ENCODE peak calls at places on chromosomes 11 and 22, in four cellular contexts. P is K562, M is HepG2, S is H1. F is an unnamed sample.

GRCh38 chr22:33539902-33540751 is 380.1 kb downstream of the LARGE1 start:
- DNase-seq in P (no peak), M (peak; percentile 100), S (no peak), F (no peak)

GRCh38 chr11:48034926-48035876 is 54.8 kb downstream of the PTPRJ start:
- DNase-seq in P (no peak), M (no peak), S (no peak), F (no peak)

GRCh38 chr22:37242395-37242918 is 1.6 kb downstream of the RAC2 start:
- DNase-seq in P (peak; percentile 89), M (no peak), S (no peak), F (no peak)

GRCh38 chr11:64007160-64007628 is 21.0 kb downstream of the OTUB1 start:
- DNase-seq in P (peak; percentile 39), M (no peak), S (peak; percentile 73), F (peak; percentile 72)

GRCh38 chr11:126305699-126306098 is 1.8 kb downstream of the DCPS start:
- DNase-seq in P (no peak), M (no peak), S (no peak), F (no peak)

GRCh38 chr11:128904872-128905344 is 13.8 kb downstream of the KCNJ5 start:
- DNase-seq in P (peak; percentile 18), M (no peak), S (peak; percentile 67), F (peak; percentile 44)

GRCh38 chr22:49439373-49439772 is 388.3 kb downstream of the BRD1 start:
- DNase-seq in P (peak; percentile 21), M (no peak), S (no peak), F (no peak)

GRCh38 chr11:8192016-8192895 is 23.4 kb upstream of the RIC3 start:
- DNase-seq in P (peak; percentile 72), M (peak; percentile 45), S (peak; percentile 88), F (peak; percentile 88)

GRCh38 chr22:31329453-31330215 is 16.5 kb downstream of the PATZ1 start:
- DNase-seq in P (no peak), M (no peak), S (no peak), F (no peak)

GRCh38 chr22:36453266-36453607 is 28.2 kb downstream of the TXN2 start:
- DNase-seq in P (no peak), M (no peak), S (no peak), F (no peak)

DNA sequence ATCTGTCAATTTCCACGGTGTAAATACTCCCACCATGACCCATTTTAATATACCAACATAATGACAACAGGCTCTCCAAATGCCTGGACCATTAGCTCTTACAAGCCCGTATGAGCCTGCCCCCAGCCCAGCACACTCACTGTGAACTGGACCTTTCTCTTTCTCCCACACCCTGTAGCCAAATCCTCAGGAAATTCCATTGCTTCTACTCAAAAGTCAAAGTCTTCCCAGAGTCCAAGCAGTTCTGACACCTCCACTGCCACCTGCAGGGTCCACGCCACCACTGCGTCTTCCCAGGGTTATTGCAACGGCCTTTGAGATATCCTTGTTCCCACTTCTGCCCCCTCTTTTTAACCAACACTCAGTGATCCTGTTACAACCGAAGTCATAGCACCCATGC is 110.1 kb upstream of the ASPHD2 start:
- DNase-seq in P (peak; percentile 12), M (peak; percentile 13), S (no peak), F (peak; percentile 83)
- TF ChIP-seq CREB1 in P (no peak), M (no peak), S (no peak), F (no peak)

DNA sequence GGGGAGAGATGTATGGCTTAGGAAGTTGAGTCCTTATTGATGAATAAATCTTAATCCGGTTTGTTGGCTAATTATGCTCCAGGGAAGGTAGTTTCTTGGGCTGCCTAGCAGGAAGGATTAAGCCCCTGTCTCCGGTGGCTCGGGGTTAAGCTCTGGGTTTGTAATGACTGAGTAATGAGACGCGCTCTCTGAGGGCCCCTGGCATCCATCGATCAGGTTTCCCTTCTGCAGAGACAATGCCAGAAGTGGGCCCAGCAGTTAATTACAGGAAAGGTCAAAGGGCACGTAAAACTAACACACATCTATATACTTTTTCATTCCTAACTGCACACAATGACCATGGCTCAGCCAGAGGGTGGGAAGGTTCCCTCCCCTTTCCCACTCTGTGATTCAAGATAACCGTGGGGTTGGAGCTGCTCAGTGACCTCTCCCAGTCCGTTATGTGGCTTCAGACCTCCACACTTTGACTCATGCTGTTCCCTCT is 16.8 kb downstream of the SCUBE1 start:
- DNase-seq in P (no peak), M (no peak), S (no peak), F (no peak)
- TF ChIP-seq CREB1 in P (no peak), M (no peak), S (no peak), F (no peak)

GRCh38 chr22:48075604-48076400 is 1313.4 kb downstream of the TBC1D22A start:
- DNase-seq in P (no peak), M (no peak), S (no peak), F (no peak)
- TF ChIP-seq CREB1 in P (no peak), M (no peak), S (no peak), F (no peak)

GRCh38 chr11:93605638-93606037 is 55.8 kb upstream of the CEP295 start:
- DNase-seq in P (no peak), M (no peak), S (no peak), F (no peak)
- TF ChIP-seq CREB1 in P (no peak), M (no peak), S (no peak), F (no peak)

DNA sequence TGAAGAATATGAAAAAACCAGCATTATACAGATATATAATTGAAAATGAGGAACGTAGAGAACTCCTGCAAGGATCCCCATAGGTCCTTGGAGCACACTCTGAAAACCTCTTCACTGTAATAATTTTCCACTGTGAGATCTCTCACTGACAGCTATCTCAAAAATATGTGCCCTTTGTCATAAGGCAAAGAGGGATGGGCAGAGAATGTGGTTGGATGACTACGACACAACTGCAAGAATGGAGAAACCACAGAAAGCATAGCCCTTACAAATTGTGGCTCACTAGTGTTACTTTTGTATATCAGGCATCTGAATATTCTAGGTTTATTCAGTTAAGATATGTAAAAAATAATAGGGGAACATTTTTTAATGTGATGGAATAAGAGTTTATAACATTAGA is 7.9 kb upstream of the CTSC start:
- DNase-seq in P (no peak), M (no peak), S (no peak), F (no peak)
- TF ChIP-seq CREB1 in P (no peak), M (no peak), S (no peak), F (no peak)

DNA sequence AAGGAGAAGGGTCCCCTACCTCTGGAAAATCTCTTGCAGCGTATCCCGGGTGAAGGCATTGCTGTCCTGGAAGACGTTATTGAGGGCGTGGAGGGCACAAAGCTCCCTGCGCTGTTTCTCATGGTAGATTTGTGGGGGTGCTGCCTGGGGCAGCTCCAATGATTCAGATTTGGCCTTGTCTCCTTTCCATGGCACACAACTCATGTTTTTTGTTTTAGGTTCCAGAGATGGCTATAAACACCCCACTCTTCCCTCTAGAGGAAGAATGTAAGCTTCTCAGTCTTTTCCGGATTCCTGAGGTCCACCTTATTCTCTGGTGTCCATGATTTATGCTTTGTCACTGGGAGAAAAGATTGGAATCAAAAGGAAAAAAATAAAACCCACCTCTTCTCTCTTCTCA is 959 bp downstream of the JOSD1 start:
- DNase-seq in P (no peak), M (peak; percentile 21), S (no peak), F (no peak)
- TF ChIP-seq CREB1 in P (no peak), M (no peak), S (no peak), F (no peak)

DNA sequence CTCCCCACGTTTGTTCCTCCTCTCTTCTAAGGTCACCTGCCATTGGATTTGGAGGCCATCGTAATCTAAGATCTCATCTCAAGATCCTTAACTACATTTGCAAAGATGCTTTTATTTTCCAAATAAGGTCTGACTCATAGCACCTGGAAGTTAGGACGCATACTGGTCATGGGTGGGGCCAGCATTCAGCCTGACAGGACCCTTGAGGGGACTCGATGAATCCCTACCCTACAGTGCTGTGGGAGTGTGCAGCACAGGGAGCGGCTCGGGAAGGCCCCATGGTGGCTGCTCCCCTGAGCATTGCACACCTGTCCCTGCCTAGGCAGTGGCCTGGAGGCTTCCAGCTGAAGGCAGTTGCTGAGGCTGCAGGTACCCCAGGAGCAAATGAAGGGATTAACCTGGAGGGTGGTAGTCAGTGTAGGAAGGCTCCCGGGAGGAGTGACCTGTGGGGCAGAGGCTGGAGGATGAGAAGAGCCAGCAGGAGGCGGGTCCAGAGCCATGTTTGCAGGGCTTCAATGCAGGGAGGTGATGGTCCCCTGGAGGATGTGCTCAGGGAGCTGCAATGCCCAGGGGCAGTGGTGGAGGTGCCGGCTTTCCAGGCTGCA is 362.2 kb downstream of the CTTN start:
- DNase-seq in P (no peak), M (no peak), S (no peak), F (no peak)
- TF ChIP-seq CREB1 in P (no peak), M (no peak), S (no peak), F (no peak)

F was measured in GM23338.